ENCODE peak calls at places on chromosomes 3 and 15, in five cellular contexts. E is right cardiac atrium; J is cardiac muscle cell; R is suprapubic skin; K is CD4-positive, CD25-positive, alpha-beta regulatory T cell. X is an unnamed sample.

GRCh38 chr3:118618247-118619040 is 416.2 kb downstream of the IGSF11 start:
- DNase-seq in E (no peak), K (no peak), J (no peak), R (no peak), X (no peak)

GRCh38 chr15:98612490-98613110 is 35.7 kb upstream of the IGF1R start:
- DNase-seq in K (peak), J (no peak), R (no peak), E (no peak), X (no peak)

GRCh38 chr3:172020763-172021162 is 18.6 kb upstream of the FNDC3B start:
- DNase-seq in E (no peak), K (no peak), J (no peak), R (no peak), X (no peak)

GRCh38 chr3:17133637-17134545 is 249.1 kb downstream of the PLCL2 start:
- DNase-seq in E (peak), J (peak), K (no peak), R (no peak), X (no peak)

GRCh38 chr3:116264546-116265174 is 180.6 kb downstream of the LSAMP start:
- DNase-seq in K (no peak), R (no peak), E (no peak), J (peak), X (no peak)

GRCh38 chr3:79139395-79140060 is 628.3 kb downstream of the ROBO1 start:
- DNase-seq in J (peak), R (no peak), K (no peak), E (no peak), X (no peak)

GRCh38 chr3:99686955-99687612 is 48.7 kb downstream of the COL8A1 start:
- DNase-seq in R (no peak), J (peak), K (peak), E (peak), X (peak)

GRCh38 chr3:188915137-188915536 is 256.6 kb upstream of the TPRG1 start:
- DNase-seq in K (peak), E (no peak), J (peak), R (no peak), X (no peak)

GRCh38 chr3:117480981-117481380 is 771.4 kb downstream of the TUSC7 start:
- DNase-seq in K (no peak), R (no peak), E (no peak), J (no peak), X (no peak)

GRCh38 chr15:29942144-29942543 is 119.9 kb upstream of the TJP1 start:
- DNase-seq in J (no peak), K (no peak), R (no peak), E (no peak), X (no peak)

GRCh38 chr3:110944782-110945181 is 126.8 kb upstream of the NECTIN3 start:
- DNase-seq in J (no peak), E (no peak), R (no peak), K (no peak), X (no peak)

GRCh38 chr15:71301958-71302621 is 186.8 kb downstream of the THSD4 start:
- DNase-seq in E (no peak), R (no peak), J (no peak), K (no peak), X (no peak)

DNA sequence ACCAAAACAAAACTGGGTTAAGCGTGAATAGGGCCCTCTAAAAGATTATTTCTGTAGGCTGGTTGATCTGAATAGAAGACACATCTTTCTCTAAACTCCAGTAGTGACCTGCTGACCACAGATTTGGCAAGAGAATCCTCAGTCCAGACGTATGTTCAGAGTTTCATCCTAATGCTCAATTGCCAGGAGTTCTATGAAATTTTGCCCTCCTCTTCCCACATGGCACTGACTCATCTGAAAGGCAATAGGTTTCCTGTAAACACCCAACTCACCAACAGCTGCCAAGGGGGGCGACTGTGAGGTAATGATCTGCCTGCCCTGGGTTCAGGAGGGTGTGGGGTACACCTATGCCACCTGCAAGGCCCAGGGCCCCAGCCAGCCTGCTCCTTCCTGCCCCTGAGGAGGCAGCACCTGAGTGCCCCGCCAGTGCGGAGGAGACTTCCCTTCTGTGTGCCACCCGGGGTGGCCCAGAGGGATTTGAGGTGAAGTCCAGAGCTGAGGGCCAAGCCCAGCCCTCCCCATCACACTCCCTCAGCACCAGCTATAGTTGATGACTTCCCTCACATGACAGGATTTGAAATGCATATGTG is 8.4 kb upstream of the PLA2G4D start:
- DNase-seq in J (peak), E (no peak), K (no peak), R (no peak), X (no peak)
- H3K27ac ChIP-seq in J (no peak), E (no peak), K (no peak), R (no peak), X (no peak)

GRCh38 chr3:65118912-65119499 is 431.2 kb upstream of the ADAMTS9 start:
- DNase-seq in J (no peak), E (no peak), K (no peak), R (no peak), X (no peak)
- H3K27ac ChIP-seq in J (no peak), E (no peak), K (no peak), R (no peak), X (no peak)

DNA sequence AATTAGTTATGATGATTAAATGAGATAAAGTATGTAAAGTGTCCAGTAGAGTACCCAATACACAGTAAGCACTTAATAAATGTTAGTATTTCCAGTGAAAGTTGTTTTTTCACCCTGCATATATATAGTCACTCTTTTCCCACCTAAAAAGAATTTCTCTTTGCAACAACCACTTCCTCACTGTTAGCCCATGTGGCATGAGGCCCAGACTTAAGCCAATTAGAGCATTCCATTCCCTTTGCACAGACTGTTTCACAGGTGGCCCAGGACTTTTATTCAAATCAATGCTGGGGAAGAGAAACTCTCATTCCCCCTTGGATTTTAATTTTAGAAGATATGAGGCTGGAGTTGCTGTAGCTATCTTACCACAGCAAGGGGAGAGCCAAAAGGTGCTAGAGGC is 3.7 kb downstream of the IFT80 start:
- DNase-seq in R (no peak), E (no peak), J (peak), K (no peak), X (no peak)
- H3K27ac ChIP-seq in R (no peak), E (no peak), J (no peak), K (no peak), X (no peak)

DNA sequence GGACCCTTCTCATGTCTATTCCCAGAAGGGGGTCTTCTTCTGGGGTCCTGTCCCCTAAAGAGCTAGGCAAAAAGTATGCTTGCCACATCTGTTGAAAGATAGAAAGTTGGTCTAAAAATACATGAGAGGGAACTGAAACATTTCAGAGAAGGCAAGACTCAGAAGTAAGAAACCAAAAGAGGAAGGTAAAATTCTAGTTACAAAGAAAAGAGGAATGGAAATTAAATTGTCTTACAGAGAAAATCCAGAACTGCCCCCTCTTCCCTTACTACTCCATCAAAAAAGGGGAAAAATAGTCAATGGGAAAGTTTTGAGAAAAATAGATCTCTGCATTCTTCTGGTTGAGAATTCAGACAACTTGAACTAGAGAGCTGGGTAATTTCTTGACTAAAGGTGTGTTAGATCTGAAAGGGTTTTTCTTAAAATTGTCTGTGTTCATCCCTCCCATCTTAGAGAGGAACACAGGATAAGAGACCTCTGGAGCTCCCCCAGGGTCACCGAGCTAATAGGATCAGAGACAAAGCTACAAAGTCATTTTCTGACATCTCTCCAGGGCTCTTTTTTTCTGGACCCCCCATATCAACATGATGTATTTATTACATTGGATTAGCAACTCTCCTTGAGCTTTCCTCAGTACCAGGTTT is 32.3 kb upstream of the CCR2 start:
- DNase-seq in J (no peak), E (no peak), R (no peak), K (no peak), X (peak)
- H3K27ac ChIP-seq in J (no peak), E (no peak), R (no peak), K (no peak), X (no peak)

GRCh38 chr3:44762170-44762677 is 630 bp downstream of the KIF15 start:
- DNase-seq in J (peak), K (peak), R (no peak), E (no peak), X (peak)
- H3K27ac ChIP-seq in J (peak), K (no peak), R (no peak), E (no peak), X (peak)